ENCODE peak calls at places on chromosome 1, in nine cellular contexts. U, B, S, O, A, W, H, X and V are unnamed samples.
A peak's percentile ranks its signal among the peaks of the same experiment; 100 is the strongest.

GRCh38 chr1:17732475-17732874 is 22.7 kb upstream of the ACTL8 start:
- DNase-seq in U (no peak), B (no peak), A (peak; percentile 43), O (no peak), S (no peak), W (no peak), H (no peak), X (no peak), V (peak; percentile 49)

GRCh38 chr1:11485191-11485590 is 6.2 kb downstream of the DISP3 start:
- DNase-seq in W (no peak), X (no peak), O (no peak), H (no peak), S (no peak), B (no peak), U (no peak), A (no peak), V (no peak)

GRCh38 chr1:115067460-115067859 is 21.8 kb downstream of the TSPAN2 start:
- DNase-seq in H (no peak), S (no peak), B (no peak), A (no peak), O (no peak), U (no peak), W (no peak), X (no peak), V (peak; percentile 85)

GRCh38 chr1:200051620-200052019 is 24.1 kb downstream of the NR5A2 start:
- DNase-seq in W (no peak), H (no peak), X (no peak), S (no peak), O (no peak), B (no peak), A (no peak), U (no peak), V (no peak)

GRCh38 chr1:51952638-51953037 is 37.9 kb downstream of the RAB3B start:
- DNase-seq in B (no peak), X (no peak), W (no peak), H (no peak), S (no peak), A (no peak), O (no peak), U (no peak), V (no peak)

GRCh38 chr1:1832820-1833219 is 54.5 kb upstream of the NADK start:
- DNase-seq in U (no peak), S (no peak), H (no peak), O (no peak), B (no peak), A (peak; percentile 39), W (no peak), X (no peak), V (no peak)

GRCh38 chr1:113677250-113678158 is 81.8 kb downstream of the PHTF1 start:
- DNase-seq in H (no peak), U (no peak), B (no peak), A (peak; percentile 72), O (peak; percentile 57), S (peak; percentile 74), W (no peak), X (no peak), V (no peak)

GRCh38 chr1:156599811-156600210 is 1.5 kb downstream of the GPATCH4 start:
- DNase-seq in U (peak; percentile 67), W (no peak), H (no peak), B (no peak), X (no peak), O (no peak), A (peak; percentile 30), S (no peak), V (no peak)

DNA sequence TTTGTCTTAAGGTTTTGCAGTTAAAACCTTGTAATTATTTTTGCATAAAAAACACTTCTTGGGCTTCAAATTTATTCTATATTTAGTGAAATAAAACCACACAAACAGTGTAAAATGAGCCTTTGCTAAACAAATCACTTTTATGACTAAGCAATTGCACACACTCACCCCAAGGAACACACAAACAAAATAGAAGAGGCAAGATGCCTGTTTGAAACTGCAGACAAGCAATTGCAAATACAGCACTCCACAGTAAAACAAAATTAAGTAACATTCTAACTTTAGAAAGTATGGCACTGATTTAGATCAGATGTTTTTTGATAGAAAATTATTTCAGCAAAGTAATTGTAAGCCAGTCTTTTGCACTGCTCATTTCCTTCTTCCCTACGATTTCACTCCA is 1036.5 kb downstream of the ADGRL2 start:
- DNase-seq in U (no peak), H (no peak), A (peak; percentile 21), S (no peak), B (no peak), W (no peak), O (no peak), X (no peak), V (no peak)
- H3K4me3 ChIP-seq in U (no peak overlapping the region), H (no peak overlapping the region), A (no peak overlapping the region), S (no peak overlapping the region), B (no peak overlapping the region), W (no peak overlapping the region), O (no peak overlapping the region), X (no peak overlapping the region), V (no peak overlapping the region)

DNA sequence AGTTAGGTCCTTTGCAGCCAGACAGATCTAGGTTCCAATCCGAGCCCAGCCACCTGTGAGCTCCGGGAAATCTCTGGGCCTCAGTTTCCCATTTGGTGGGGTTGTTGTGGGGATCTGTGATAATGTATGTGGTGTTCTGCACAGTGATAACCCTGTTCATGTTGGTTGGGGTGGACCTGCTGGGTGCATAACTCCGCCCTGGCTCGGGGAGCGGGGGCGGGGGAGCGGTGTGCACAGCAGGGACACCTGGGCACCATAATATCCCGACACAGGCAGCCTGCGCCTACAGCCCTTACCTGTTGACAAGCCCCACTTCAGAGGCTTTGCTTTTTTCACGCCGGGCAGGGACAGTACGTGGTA is 48.0 kb upstream of the ACOT11 start:
- DNase-seq in H (no peak), S (no peak), B (no peak), U (no peak), X (no peak), W (no peak), A (no peak), O (no peak), V (no peak)
- H3K4me3 ChIP-seq in H (peak overlapping the region; percentile 20), S (peak overlapping the region; percentile 69), B (no peak overlapping the region), U (no peak overlapping the region), X (no peak overlapping the region), W (peak overlapping the region; percentile 74), A (no peak overlapping the region), O (no peak overlapping the region), V (no peak overlapping the region)

DNA sequence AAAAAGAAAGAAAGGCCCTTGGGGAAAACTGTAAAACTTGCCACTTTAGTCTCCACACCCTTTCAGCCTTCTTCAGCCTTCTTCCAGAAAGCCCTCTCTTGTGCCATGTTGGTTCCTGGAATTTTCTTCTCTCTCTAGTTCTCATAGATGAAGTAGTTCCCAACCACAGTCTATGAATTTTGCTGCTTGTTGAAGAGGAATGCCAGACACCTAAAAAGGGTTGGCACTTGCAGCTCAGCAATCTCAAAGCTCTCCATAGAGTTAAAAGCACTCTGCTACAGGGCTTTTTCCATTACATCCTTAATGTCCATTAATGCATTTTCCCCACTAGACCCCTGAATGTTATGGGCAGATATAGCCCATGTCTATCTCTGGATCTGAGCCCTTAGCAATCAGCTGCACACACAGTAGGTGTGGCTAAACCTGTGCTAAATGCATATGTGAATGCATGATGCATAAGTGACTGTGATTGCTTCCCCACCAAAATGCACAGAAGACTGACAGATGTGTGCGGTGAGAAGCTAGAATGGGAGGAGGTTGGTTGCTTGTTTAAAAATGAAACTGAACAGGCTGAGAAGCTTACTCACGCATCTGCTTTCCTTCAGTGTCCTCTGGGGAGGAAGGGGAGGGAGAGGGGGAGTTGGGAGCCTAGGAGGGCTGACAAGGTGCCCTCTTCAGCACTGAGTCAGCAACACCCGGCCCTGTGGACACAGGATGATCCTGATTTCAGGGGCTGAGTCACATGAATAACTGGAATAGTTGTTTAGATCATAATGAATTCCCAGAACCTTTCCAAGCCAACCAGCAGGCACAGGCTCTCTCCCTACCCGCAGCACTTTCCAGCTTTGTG is 146.1 kb upstream of the FGGY start:
- DNase-seq in S (no peak), O (peak; percentile 67), H (no peak), W (peak; percentile 71), B (peak; percentile 18), A (peak; percentile 98), X (no peak), U (no peak), V (peak; percentile 98)
- H3K4me3 ChIP-seq in S (no peak overlapping the region), O (no peak overlapping the region), H (no peak overlapping the region), W (peak overlapping the region; percentile 56), B (no peak overlapping the region), A (peak overlapping the region; percentile 34), X (no peak overlapping the region), U (no peak overlapping the region), V (peak overlapping the region; percentile 26)

GRCh38 chr1:178954291-178954690 is 71.4 kb upstream of the FAM20B start:
- DNase-seq in H (no peak), O (no peak), X (no peak), W (no peak), B (no peak), S (no peak), U (no peak), A (no peak), V (no peak)
- H3K4me3 ChIP-seq in H (no peak overlapping the region), O (no peak overlapping the region), X (no peak overlapping the region), W (no peak overlapping the region), B (no peak overlapping the region), S (no peak overlapping the region), U (no peak overlapping the region), A (no peak overlapping the region), V (no peak overlapping the region)

GRCh38 chr1:15820478-15820877 is 13.0 kb upstream of the UQCRHL start:
- DNase-seq in H (no peak), S (no peak), X (no peak), U (no peak), B (no peak), A (no peak), O (no peak), W (no peak), V (peak; percentile 37)

GRCh38 chr1:15826810-15827507 is 19.5 kb upstream of the UQCRHL start:
- DNase-seq in H (no peak), U (no peak), B (no peak), W (no peak), O (no peak), X (no peak), A (no peak), S (no peak), V (no peak)

GRCh38 chr1:15830284-15830657 is 17.2 kb upstream of the SPEN start:
- DNase-seq in W (no peak), H (no peak), X (no peak), S (peak; percentile 44), O (no peak), B (no peak), U (no peak), A (no peak), V (no peak)

GRCh38 chr1:15825800-15826199 is 18.4 kb upstream of the UQCRHL start:
- DNase-seq in O (no peak), U (no peak), S (no peak), X (no peak), A (no peak), B (no peak), W (no peak), H (no peak), V (no peak)
- H3K4me3 ChIP-seq in O (no peak overlapping the region), U (no peak overlapping the region), S (no peak overlapping the region), X (no peak overlapping the region), A (no peak overlapping the region), B (no peak overlapping the region), W (no peak overlapping the region), H (no peak overlapping the region), V (no peak overlapping the region)

GRCh38 chr1:221510793-221511503 is 230.9 kb downstream of the DUSP10 start:
- DNase-seq in A (no peak), X (no peak), S (no peak), H (no peak), B (no peak), U (no peak), O (no peak), W (no peak), V (no peak)
- H3K4me3 ChIP-seq in A (no peak overlapping the region), X (no peak overlapping the region), S (no peak overlapping the region), H (no peak overlapping the region), B (no peak overlapping the region), U (no peak overlapping the region), O (no peak overlapping the region), W (no peak overlapping the region), V (no peak overlapping the region)